ENCODE peak calls at places on chromosomes 13 and 19, in nine cellular contexts. F is psoas muscle, E is PC-3, Q is lower lobe of right lung, V is fibroblast of lung, M is cardiac muscle cell, A is breast epithelium, J is fibroblast of the aortic adventitia, W is endodermal cell. I is an unnamed sample.

GRCh38 chr13:75181906-75182305 is 300.1 kb downstream of the TBC1D4 start:
- DNase-seq in F (no peak), E (peak), Q (no peak), V (peak), M (no peak), A (no peak), J (peak), W (no peak), I (no peak)

GRCh38 chr19:30406220-30406944 is 34.2 kb downstream of the ZNF536 start:
- DNase-seq in F (no peak), E (no peak), Q (no peak), V (peak), M (peak), A (no peak), J (no peak), W (peak), I (peak)

GRCh38 chr19:14514215-14514871 is 3.9 kb downstream of the DNAJB1 start:
- DNase-seq in F (no peak), E (no peak), Q (no peak), V (no peak), M (no peak), A (no peak), J (no peak), W (no peak), I (no peak)

GRCh38 chr19:35089554-35089953 is 26.1 kb upstream of the FXYD3 start:
- DNase-seq in F (no peak), E (no peak), Q (no peak), V (no peak), M (no peak), A (no peak), J (no peak), W (no peak), I (no peak)

GRCh38 chr13:24680258-24680920 is at the start of gene ATP12A:
- DNase-seq in F (no peak), E (no peak), Q (no peak), V (no peak), M (peak), A (no peak), J (no peak), W (peak), I (peak)

GRCh38 chr19:40521276-40521675 is 54.5 kb downstream of the SPTBN4 start:
- DNase-seq in F (no peak), E (peak), Q (no peak), V (peak), M (no peak), A (no peak), J (peak), W (no peak), I (no peak)

GRCh38 chr19:41264581-41265375 is 606 bp downstream of the HNRNPUL1 start:
- DNase-seq in F (peak), E (peak), Q (peak), V (peak), M (peak), A (peak), J (peak), W (peak), I (peak)

GRCh38 chr13:101416181-101417042 is at the start of gene NALCN:
- DNase-seq in F (peak), E (peak), Q (peak), V (peak), M (peak), A (no peak), J (peak), W (peak), I (peak)

GRCh38 chr13:30448441-30448840 is 17.3 kb downstream of the HMGB1 start:
- DNase-seq in F (no peak), E (no peak), Q (no peak), V (no peak), M (no peak), A (no peak), J (no peak), W (no peak), I (no peak)

GRCh38 chr13:30450066-30450465 is 15.7 kb downstream of the HMGB1 start:
- DNase-seq in F (no peak), E (no peak), Q (no peak), V (no peak), M (no peak), A (no peak), J (no peak), W (no peak), I (no peak)

GRCh38 chr13:30442854-30443379 is 20.6 kb downstream of the UBE2L5 start:
- DNase-seq in F (no peak), E (no peak), Q (no peak), V (no peak), M (no peak), A (no peak), J (no peak), W (no peak), I (no peak)

GRCh38 chr13:30443957-30444404 is 21.7 kb downstream of the UBE2L5 start:
- DNase-seq in F (no peak), E (no peak), Q (no peak), V (no peak), M (no peak), A (no peak), J (no peak), W (no peak), I (no peak)

GRCh38 chr13:30446122-30446500 is 19.6 kb downstream of the HMGB1 start:
- DNase-seq in F (no peak), E (no peak), Q (no peak), V (no peak), M (no peak), A (no peak), J (no peak), W (no peak), I (peak)
- H3K4me3 ChIP-seq in F (peak), E (no peak), Q (peak), V (peak), M (no peak), A (peak), J (peak), W (peak), I (peak)

DNA sequence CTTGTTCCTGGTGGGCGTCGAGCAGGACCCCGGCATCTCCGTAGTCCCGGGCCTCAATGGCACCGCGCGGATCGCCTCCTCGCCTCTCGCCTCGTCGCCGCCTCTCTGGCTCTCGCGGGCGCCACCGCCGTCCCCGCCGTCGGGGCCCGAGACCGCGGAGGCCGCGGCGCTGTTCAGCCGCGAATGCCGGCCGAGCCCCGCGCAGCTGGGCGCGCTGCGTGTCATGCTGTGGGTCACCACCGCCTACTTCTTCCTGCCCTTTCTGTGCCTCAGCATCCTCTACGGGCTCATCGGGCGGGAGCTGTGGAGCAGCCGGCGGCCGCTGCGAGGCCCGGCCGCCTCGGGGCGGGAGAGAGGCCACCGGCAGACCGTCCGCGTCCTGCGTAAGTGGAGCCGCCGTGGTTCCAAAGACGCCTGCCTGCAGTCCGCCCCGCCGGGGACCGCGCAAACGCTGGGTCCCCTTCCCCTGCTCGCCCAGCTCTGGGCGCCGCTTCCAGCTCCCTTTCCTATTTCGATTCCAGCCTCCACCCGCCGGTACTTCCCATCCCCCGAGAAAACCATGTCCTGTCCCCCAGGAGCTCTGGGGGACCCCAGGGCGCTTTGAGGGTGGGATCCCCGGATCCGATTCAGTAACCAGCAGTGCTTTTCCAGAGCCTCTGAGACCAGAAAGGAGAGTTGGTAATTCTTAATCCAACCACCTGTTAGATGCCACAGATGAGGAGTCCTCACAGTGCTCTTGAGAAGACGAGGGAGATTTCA is 897 bp downstream of the MLNR start:
- DNase-seq in F (no peak), E (no peak), Q (no peak), V (no peak), M (no peak), A (no peak), J (no peak), W (peak), I (peak)
- H3K4me3 ChIP-seq in F (peak), E (no peak), Q (peak), V (no peak), M (peak), A (peak), J (no peak), W (peak), I (peak)

GRCh38 chr19:55340784-55341147 is 1.1 kb downstream of the KMT5C start:
- DNase-seq in F (no peak), E (no peak), Q (no peak), V (no peak), M (peak), A (peak), J (no peak), W (no peak), I (no peak)

GRCh38 chr19:55340144-55340783 is 588 bp downstream of the KMT5C start:
- DNase-seq in F (no peak), E (no peak), Q (peak), V (no peak), M (peak), A (peak), J (no peak), W (peak), I (peak)

GRCh38 chr19:55342044-55342531 is 2.4 kb downstream of the KMT5C start:
- DNase-seq in F (no peak), E (no peak), Q (no peak), V (no peak), M (no peak), A (no peak), J (no peak), W (no peak), I (peak)

GRCh38 chr19:55339225-55340143 is at the start of gene KMT5C:
- DNase-seq in F (peak), E (peak), Q (peak), V (peak), M (peak), A (peak), J (peak), W (peak), I (peak)

GRCh38 chr19:55341191-55342043 is 1.7 kb downstream of the KMT5C start:
- DNase-seq in F (peak), E (peak), Q (peak), V (peak), M (peak), A (peak), J (peak), W (peak), I (peak)
- H3K4me3 ChIP-seq in F (peak), E (peak), Q (peak), V (peak), M (peak), A (peak), J (peak), W (peak), I (peak)

GRCh38 chr19:19567391-19567790 is 29.3 kb downstream of the CILP2 start:
- DNase-seq in F (no peak), E (no peak), Q (no peak), V (no peak), M (no peak), A (no peak), J (no peak), W (no peak), I (no peak)

GRCh38 chr19:19571387-19571786 is 33.3 kb downstream of the CILP2 start:
- DNase-seq in F (no peak), E (no peak), Q (no peak), V (no peak), M (no peak), A (no peak), J (no peak), W (no peak), I (peak)

GRCh38 chr19:19568802-19569756 is 31.0 kb downstream of the CILP2 start:
- DNase-seq in F (no peak), E (peak), Q (no peak), V (no peak), M (no peak), A (no peak), J (peak), W (no peak), I (peak)

GRCh38 chr19:19566306-19566705 is 28.2 kb downstream of the CILP2 start:
- DNase-seq in F (no peak), E (no peak), Q (no peak), V (peak), M (no peak), A (no peak), J (no peak), W (no peak), I (no peak)

GRCh38 chr19:19570561-19570960 is 32.5 kb downstream of the CILP2 start:
- DNase-seq in F (no peak), E (no peak), Q (no peak), V (no peak), M (no peak), A (no peak), J (no peak), W (no peak), I (no peak)
- H3K4me3 ChIP-seq in F (no peak), E (no peak), Q (no peak), V (no peak), M (no peak), A (no peak), J (no peak), W (no peak), I (no peak)

DNA sequence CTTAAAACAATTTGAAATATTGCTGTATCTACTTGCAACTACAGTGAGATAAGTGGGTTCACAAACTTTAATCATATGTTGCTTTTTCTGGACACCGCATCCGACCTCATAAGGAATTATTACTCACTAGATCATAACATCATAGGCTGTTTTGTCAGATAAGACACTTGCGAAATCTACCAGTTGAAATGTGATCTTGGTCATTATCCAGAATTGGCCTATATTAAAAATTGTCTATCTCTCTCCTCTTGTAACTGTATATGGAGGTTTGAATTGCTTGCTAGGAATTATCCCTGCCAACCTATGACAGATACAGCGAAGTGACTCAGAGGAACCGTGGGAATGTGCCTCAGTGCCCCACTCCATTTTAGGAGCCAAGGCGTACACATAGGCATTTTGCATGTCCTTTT is 117.0 kb upstream of the POSTN start:
- DNase-seq in F (no peak), E (peak), Q (no peak), V (peak), M (no peak), A (no peak), J (peak), W (no peak), I (no peak)
- H3K4me3 ChIP-seq in F (no peak), E (no peak), Q (no peak), V (no peak), M (no peak), A (no peak), J (no peak), W (no peak), I (no peak)

GRCh38 chr19:18110833-18111232 is 13.3 kb downstream of the MAST3 start:
- DNase-seq in F (no peak), E (no peak), Q (peak), V (no peak), M (no peak), A (no peak), J (no peak), W (no peak), I (peak)
- H3K4me3 ChIP-seq in F (peak), E (peak), Q (peak), V (peak), M (peak), A (peak), J (peak), W (peak), I (peak)